ENCODE peak calls at places on chromosomes 4 and X, in nine cellular contexts. A is stimulated activated CD4-positive, alpha-beta T cell treated with anti-CD3 and anti-CD28 coated beads, Interleukin-2, amount 100 ng/mL, for 48 hours; F is progenitor cell of endocrine pancreas; W is cerebellum; T is lower lobe of right lung; E is upper lobe of right lung; Z is neural crest cell; O is H4; U is stomach. R is an unnamed sample.

GRCh38 chr4:2850966-2851782 is 7.5 kb downstream of the ADD1 start:
- DNase-seq in A (no peak), F (no peak), W (no peak), T (no peak), E (no peak), Z (no peak), O (no peak), U (no peak), R (no peak)

GRCh38 chrX:71053217-71053621 is 14.9 kb downstream of the SNX12 start:
- DNase-seq in A (no peak), F (peak; percentile 14), W (peak; percentile 10), T (no peak), E (no peak), Z (no peak), O (no peak), U (no peak), R (no peak)

GRCh38 chr4:38867478-38868054 is at the start of gene FAM114A1:
- DNase-seq in A (no peak), F (peak; percentile 51), W (peak; percentile 39), T (peak; percentile 86), E (peak; percentile 90), Z (peak; percentile 38), O (peak; percentile 75), U (peak; percentile 87), R (peak; percentile 86)

GRCh38 chrX:12770440-12770839 is 20.8 kb upstream of the PRPS2 start:
- DNase-seq in A (no peak), F (no peak), W (no peak), T (no peak), E (no peak), Z (no peak), O (no peak), U (no peak), R (peak; percentile 17)

GRCh38 chr4:118833192-118833820 is 2.6 kb downstream of the SEC24D start:
- DNase-seq in A (no peak), F (no peak), W (no peak), T (no peak), E (no peak), Z (no peak), O (no peak), U (no peak), R (no peak)

GRCh38 chrX:40646489-40647306 is 663 bp downstream of the CXorf38 start:
- DNase-seq in A (peak; percentile 10), F (no peak), W (peak; percentile 21), T (peak; percentile 66), E (peak; percentile 70), Z (no peak), O (no peak), U (peak; percentile 59), R (peak; percentile 33)

GRCh38 chrX:109733658-109734022 is 583 bp upstream of the ACSL4 start:
- DNase-seq in A (no peak), F (no peak), W (no peak), T (no peak), E (no peak), Z (no peak), O (no peak), U (no peak), R (no peak)

GRCh38 chrX:57447856-57448255 is 144.0 kb upstream of the ZXDB start:
- DNase-seq in A (no peak), F (no peak), W (no peak), T (no peak), E (no peak), Z (no peak), O (no peak), U (no peak), R (no peak)

GRCh38 chr4:85761803-85762202 is 286.9 kb downstream of the ARHGAP24 start:
- DNase-seq in A (no peak), F (no peak), W (no peak), T (peak; percentile 57), E (no peak), Z (no peak), O (peak; percentile 23), U (peak; percentile 46), R (no peak)

GRCh38 chr4:80266902-80267380 is 477 bp downstream of the FGF5 start:
- DNase-seq in A (no peak), F (no peak), W (peak; percentile 50), T (no peak), E (no peak), Z (no peak), O (peak; percentile 12), U (no peak), R (no peak)

GRCh38 chr4:109294468-109295020 is 7.9 kb downstream of the COL25A1 start:
- DNase-seq in A (no peak), F (no peak), W (no peak), T (no peak), E (no peak), Z (no peak), O (peak; percentile 76), U (no peak), R (no peak)

GRCh38 chr4:113223001-113223400 is 173.5 kb downstream of the ANK2 start:
- DNase-seq in A (no peak), F (no peak), W (no peak), T (no peak), E (no peak), Z (no peak), O (no peak), U (no peak), R (no peak)

GRCh38 chr4:8726344-8726851 is 133.8 kb downstream of the CPZ start:
- DNase-seq in A (no peak), F (no peak), W (no peak), T (peak; percentile 30), E (peak; percentile 32), Z (no peak), O (no peak), U (peak; percentile 21), R (no peak)

GRCh38 chrX:97756879-97757278 is 873.2 kb downstream of the RPA4 start:
- DNase-seq in A (no peak), F (no peak), W (no peak), T (no peak), E (no peak), Z (no peak), O (no peak), U (no peak), R (no peak)